ENCODE peak calls at places on chromosomes 2 and 18, in four cellular contexts. R is IMR-90, U is mesendoderm, N is H1. W is an unnamed sample.

GRCh38 chr2:102753563-102754159 is 8.2 kb upstream of the TMEM182 start:
- DNase-seq in R (peak), U (peak), N (no peak), W (no peak)

GRCh38 chr2:183089192-183089851 is 10.8 kb downstream of the DUSP19 start:
- DNase-seq in R (no peak), U (no peak), N (no peak), W (no peak)

GRCh38 chr2:127619191-127619590 is 26.8 kb upstream of the GPR17 start:
- DNase-seq in R (no peak), U (no peak), N (no peak), W (no peak)

GRCh38 chr2:165114345-165114943 is 89.4 kb downstream of the SCN3A start:
- DNase-seq in R (peak), U (peak), N (no peak), W (no peak)

GRCh38 chr2:142130111-142131015 is 453 bp downstream of the LRP1B start:
- DNase-seq in R (peak), U (peak), N (peak), W (peak)

GRCh38 chr2:201072201-201072530 is 365 bp downstream of the NDUFB3 start:
- DNase-seq in R (no peak), U (no peak), N (no peak), W (no peak)

GRCh38 chr2:192007819-192008218 is 160.9 kb upstream of the CAVIN2 start:
- DNase-seq in R (peak), U (no peak), N (no peak), W (no peak)

GRCh38 chr2:3207091-3207491 is 170.5 kb downstream of the EIPR1 start:
- DNase-seq in R (no peak), U (no peak), N (no peak), W (no peak)

GRCh38 chr2:204353823-204354222 is 191.5 kb upstream of the PARD3B start:
- DNase-seq in R (peak), U (no peak), N (no peak), W (no peak)

DNA sequence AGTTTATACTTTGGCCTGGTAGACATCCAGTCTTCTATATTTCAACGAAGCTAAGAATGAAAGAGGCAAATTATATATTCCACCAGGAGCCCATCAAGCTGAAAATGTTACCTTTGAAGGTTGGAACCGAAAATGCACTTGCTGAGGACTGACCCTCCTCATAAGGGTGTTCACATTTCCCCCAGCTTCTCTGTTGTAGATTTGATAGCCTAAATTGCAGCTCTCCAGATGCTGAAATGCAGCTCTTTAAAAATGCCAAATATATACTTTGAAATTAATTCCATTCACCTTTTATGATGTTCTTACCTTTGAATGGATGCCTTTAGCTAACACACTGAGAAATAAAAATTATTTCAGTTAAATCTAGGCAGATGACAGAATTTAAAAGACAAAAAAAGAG is 1.8 kb upstream of the FIGN start:
- DNase-seq in R (no peak), U (no peak), N (no peak), W (no peak)
- H3K56ac ChIP-seq in R (no peak), U (no peak), N (no peak), W (no peak)

GRCh38 chr18:33076601-33077000 is 303.8 kb upstream of the KLHL14 start:
- DNase-seq in R (no peak), U (no peak), N (no peak), W (no peak)
- H3K56ac ChIP-seq in R (no peak), U (no peak), N (no peak), W (no peak)

GRCh38 chr2:139228276-139228675 is 448.1 kb upstream of the NXPH2 start:
- DNase-seq in R (no peak), U (no peak), N (no peak), W (no peak)
- H3K56ac ChIP-seq in R (no peak), U (no peak), N (no peak), W (no peak)

DNA sequence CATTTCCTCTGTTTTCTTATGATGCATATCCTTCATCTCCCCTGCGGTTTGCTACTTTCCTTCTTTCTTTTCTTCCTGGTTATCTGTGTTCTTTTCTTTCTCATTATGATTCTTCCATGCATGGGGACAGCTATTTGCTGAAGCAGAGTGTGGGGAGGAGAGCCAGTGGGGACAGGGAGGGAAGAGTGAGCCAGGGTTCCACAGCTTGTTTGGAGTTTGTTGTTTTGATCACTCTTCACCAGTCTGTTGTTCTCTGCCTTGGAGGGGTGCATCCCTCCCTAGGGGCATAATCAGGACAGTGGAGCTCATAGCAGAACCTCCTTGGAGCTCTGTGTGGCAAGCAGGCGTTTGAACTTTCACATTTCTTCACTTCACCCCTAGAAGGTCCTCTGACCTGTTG is 68.0 kb downstream of the ADAM23 start:
- DNase-seq in R (no peak), U (no peak), N (no peak), W (no peak)
- H3K56ac ChIP-seq in R (no peak), U (no peak), N (no peak), W (no peak)

DNA sequence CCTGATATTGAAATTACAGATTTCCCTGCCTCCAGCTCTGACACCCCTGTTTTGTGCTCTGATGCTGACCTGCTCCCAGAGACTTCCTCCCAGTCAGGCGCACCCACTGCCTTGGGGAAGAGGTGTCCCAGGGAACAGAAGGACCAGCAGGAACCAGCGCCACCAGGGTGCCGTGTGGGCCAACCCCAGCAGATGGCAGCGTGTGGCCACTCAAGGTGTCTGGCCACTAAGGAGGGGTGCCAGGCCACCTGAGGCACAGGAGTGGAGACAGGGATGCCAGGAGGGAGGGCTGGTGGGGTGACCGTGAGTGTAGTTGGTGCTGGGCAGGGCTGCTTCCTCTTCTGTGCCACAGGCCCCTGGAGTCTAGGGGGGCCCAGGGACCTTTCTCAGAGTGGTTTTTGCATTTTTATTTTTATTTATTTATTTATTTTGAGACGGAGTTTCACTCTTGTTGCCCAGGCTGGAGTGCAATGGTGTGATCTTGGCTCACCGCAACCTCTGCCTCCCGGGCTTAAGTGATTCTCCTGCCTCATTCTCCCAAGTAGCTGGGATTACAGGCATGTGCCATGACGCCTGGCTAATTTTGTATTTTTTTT is 56.0 kb downstream of the TEX44 start:
- DNase-seq in R (peak), U (peak), N (peak), W (peak)
- H3K56ac ChIP-seq in R (no peak), U (no peak), N (no peak), W (no peak)

GRCh38 chr2:38692636-38693318 is 26.9 kb downstream of the GALM start:
- DNase-seq in R (no peak), U (no peak), N (no peak), W (no peak)

GRCh38 chr2:38690499-38691420 is 24.8 kb downstream of the GALM start:
- DNase-seq in R (peak), U (peak), N (no peak), W (no peak)

GRCh38 chr2:38697116-38697840 is 31.4 kb downstream of the GALM start:
- DNase-seq in R (no peak), U (no peak), N (no peak), W (no peak)

DNA sequence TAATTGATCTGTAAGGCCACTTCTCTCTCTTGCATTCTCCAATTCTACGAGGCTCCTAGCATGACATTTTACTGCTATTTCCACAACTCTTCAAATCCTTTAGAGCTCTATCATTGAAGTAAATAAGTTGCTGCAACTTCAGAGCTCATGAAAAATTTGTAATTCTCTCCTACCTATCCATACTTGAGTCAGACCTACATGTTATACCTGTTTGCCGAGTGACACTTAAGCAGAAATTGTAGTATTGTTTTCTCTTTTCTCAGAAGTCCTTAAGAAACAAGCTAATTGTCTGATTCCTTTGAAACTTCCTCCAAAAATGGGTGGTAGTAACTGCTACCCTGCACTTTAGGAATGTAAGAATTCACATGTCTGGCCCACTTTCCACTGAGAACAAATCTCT is 26.1 kb downstream of the GALM start:
- DNase-seq in R (no peak), U (no peak), N (no peak), W (no peak)
- H3K56ac ChIP-seq in R (no peak), U (no peak), N (no peak), W (no peak)

DNA sequence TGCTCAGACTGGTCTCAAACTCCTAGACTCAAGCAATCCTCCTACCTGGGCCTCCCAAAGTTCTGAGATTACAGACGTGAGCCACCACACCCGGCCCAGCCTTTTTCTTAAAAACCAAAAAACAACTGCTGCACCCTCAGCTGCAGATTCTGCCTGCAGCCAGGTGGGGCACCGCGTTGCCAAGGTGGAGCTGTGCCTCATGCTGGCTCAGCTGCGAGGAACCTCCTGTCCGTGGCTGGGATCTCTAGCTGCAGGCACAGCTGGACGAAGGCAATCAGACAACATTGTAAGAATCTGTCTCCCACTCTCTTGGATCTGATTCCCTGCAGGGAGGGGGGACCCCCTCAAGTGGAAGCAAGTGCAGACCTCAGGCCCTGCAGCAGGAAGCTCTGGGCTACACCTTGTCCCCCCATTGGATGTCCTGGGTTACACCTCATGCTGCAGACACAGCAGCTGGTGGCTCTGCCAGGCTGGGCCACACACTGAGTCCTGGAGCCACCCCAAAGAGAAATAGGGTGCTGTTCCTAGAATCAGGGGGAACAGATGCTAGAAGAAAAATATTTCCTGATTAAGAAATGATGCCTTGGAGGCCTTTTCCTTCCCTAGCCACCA is 24.1 kb downstream of the CIDEA start:
- DNase-seq in R (peak), U (peak), N (no peak), W (peak)
- H3K56ac ChIP-seq in R (peak), U (peak), N (no peak), W (no peak)

GRCh38 chr2:96867756-96868554 is 1.9 kb downstream of the SEMA4C start:
- DNase-seq in R (no peak), U (peak), N (no peak), W (no peak)
- H3K56ac ChIP-seq in R (peak), U (peak), N (peak), W (no peak)

W was measured in H9.